ENCODE peak calls at places on chromosomes 6 and 20, in four cellular contexts. E is fibroblast of lung, V is left lung, F is thyroid gland. H is an unnamed sample. For H3K27me3 and H3K36me3, the result is how much of the 10 kb centered on the place peaks cover.

GRCh38 chr20:56001106-56001785 is 4.1 kb downstream of the CBLN4 start:
- DNase-seq in E (no peak), V (no peak), F (no peak), H (no peak)

GRCh38 chr6:166572370-166573261 is 13.9 kb downstream of the RAMACL start:
- DNase-seq in E (peak), V (peak), F (peak), H (peak)

GRCh38 chr6:148943451-148943850 is 196.6 kb downstream of the UST start:
- DNase-seq in E (no peak), V (no peak), F (no peak), H (no peak)

GRCh38 chr20:60137657-60138245 is 179.5 kb downstream of the CDH26 start:
- DNase-seq in E (peak), V (no peak), F (no peak), H (no peak)

GRCh38 chr20:33178726-33179125 is 10.8 kb downstream of the BPIFA2 start:
- DNase-seq in E (no peak), V (peak), F (peak), H (no peak)

GRCh38 chr20:44495802-44496481 is 20.3 kb downstream of the TTPAL start:
- DNase-seq in E (peak), V (no peak), F (no peak), H (no peak)

GRCh38 chr6:81767163-81768000 is 14.9 kb upstream of the TENT5A start:
- DNase-seq in E (peak), V (no peak), F (no peak), H (no peak)

GRCh38 chr6:170269151-170269872 is 21.6 kb downstream of the DLL1 start:
- DNase-seq in E (no peak), V (no peak), F (no peak), H (no peak)

GRCh38 chr6:41530476-41530875 is 15.7 kb upstream of the FOXP4 start:
- DNase-seq in E (no peak), V (no peak), F (no peak), H (no peak)

GRCh38 chr6:151070666-151071065 is 169.1 kb upstream of the AKAP12 start:
- DNase-seq in E (peak), V (no peak), F (no peak), H (no peak)

GRCh38 chr6:137416376-137417109 is 77.7 kb downstream of the OLIG3 start:
- DNase-seq in E (peak), V (no peak), F (no peak), H (no peak)

GRCh38 chr6:28282923-28283322 is 1.6 kb downstream of the PGBD1 start:
- DNase-seq in E (peak), V (no peak), F (no peak), H (no peak)

GRCh38 chr6:84575264-84575663 is 189.1 kb downstream of the TBX18 start:
- DNase-seq in E (no peak), V (no peak), F (no peak), H (no peak)

GRCh38 chr6:85360794-85361642 is 88.9 kb upstream of the NT5E start:
- DNase-seq in E (peak), V (peak), F (peak), H (no peak)

GRCh38 chr6:21885101-21885500 is 291.6 kb downstream of the SOX4 start:
- DNase-seq in E (no peak), V (no peak), F (no peak), H (no peak)

GRCh38 chr6:118317581-118318563 is 230.2 kb upstream of the PLN start:
- DNase-seq in E (peak), V (no peak), F (no peak), H (no peak)

GRCh38 chr20:58693226-58694006 is 816 bp downstream of the NPEPL1 start:
- DNase-seq in E (no peak), V (no peak), F (peak), H (no peak)

GRCh38 chr6:88882536-88882935 is 80.9 kb downstream of the RNGTT start:
- DNase-seq in E (no peak), V (no peak), F (no peak), H (no peak)

GRCh38 chr20:46331612-46332361 is 23.5 kb upstream of the CDH22 start:
- DNase-seq in E (no peak), V (no peak), F (peak), H (no peak)
- H3K27me3 ChIP-seq in E (under half), V (under half), F (under half), H (under half)

GRCh38 chr6:153976921-153977693 is 61.9 kb upstream of the OPRM1 start:
- DNase-seq in E (peak), V (no peak), F (no peak), H (peak)
- TF ChIP-seq CTCF in E (no peak), V (no peak), F (no peak), H (peak)

GRCh38 chr20:38520261-38520660 is 47.6 kb downstream of the RALGAPB start:
- DNase-seq in E (no peak), V (no peak), F (no peak), H (no peak)

GRCh38 chr20:38514185-38514584 is 41.5 kb downstream of the RALGAPB start:
- DNase-seq in E (no peak), V (no peak), F (no peak), H (no peak)

GRCh38 chr20:38514947-38515346 is 42.3 kb downstream of the RALGAPB start:
- DNase-seq in E (no peak), V (no peak), F (no peak), H (no peak)

DNA sequence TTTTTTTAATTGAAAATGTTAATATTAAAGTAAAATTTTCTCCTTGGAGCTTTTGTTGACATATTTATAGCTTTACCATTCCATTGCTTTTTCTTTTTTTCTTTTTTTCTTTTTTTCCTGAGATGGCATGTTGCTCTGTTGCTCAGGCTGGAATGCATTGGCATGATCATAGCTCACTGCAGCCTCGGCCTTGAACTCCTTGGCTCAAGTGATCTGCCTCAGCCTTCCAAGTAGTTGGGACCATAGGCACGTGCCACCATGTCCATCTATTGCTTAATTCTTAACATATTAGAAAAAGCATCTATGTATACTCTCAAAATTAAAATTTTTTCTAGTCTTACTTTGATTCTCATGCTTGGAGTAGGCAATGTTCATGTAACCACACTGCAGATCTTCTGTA is 43.0 kb downstream of the RALGAPB start:
- DNase-seq in E (no peak), V (no peak), F (no peak), H (no peak)
- H3K36me3 ChIP-seq in E (under half), V (under half), F (under half), H (under half)

GRCh38 chr6:126064257-126064993 is 78.1 kb downstream of the TRMT11 start:
- DNase-seq in E (no peak), V (no peak), F (no peak), H (no peak)

GRCh38 chr6:126064994-126065401 is 78.7 kb downstream of the TRMT11 start:
- DNase-seq in E (no peak), V (no peak), F (no peak), H (peak)

GRCh38 chr6:126067080-126067479 is 80.7 kb downstream of the TRMT11 start:
- DNase-seq in E (peak), V (no peak), F (no peak), H (no peak)

GRCh38 chr6:126063512-126064146 is 77.3 kb downstream of the TRMT11 start:
- DNase-seq in E (peak), V (no peak), F (no peak), H (peak)

DNA sequence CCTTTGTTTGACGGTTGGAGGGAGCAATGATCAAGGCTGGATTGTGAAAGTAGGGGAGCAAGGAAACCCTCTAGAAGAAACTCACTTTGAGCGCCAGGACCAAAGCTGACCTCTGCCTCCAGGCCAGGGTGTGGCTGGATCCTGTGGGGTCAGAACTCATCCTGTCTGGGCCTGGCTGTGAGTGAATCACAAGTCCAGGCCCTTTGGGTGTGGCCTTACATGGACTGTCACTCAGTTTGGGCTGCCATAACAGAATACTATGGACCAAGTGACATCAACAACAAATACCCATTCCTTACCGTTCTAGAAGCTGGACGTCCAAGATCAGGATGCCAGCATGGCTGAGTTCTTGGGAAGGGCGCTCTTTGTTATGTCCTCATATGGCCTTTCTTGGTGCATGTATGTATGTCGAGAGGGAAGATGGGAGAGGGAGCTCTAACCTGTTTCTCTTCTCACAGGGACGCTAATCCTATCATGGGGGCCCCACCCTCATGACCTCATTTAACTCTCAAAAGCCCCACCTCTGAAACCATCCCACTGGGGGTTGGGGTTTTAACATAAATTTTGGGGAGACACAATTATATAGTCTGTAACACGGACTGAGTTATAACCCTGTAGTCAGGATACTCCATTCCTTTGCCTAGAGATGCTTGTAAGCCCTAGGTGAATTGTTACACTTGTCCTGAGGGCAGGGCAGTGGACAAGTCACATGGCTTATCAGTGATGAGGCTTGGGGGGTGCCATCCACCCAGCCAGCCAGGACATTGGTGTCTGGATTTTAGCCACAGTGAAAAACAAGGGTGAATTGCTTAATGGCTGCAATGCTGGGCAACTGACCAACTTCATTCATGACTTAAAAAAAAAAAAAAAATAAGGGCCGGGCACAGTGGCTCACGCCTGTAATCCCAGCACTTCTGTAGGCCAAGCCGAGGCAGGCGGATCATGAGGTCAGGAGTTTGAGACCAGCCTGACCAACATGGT is 80.0 kb downstream of the TRMT11 start:
- DNase-seq in E (peak), V (no peak), F (no peak), H (no peak)
- H3K27me3 ChIP-seq in E (under half), V (under half), F (under half), H (under half)

GRCh38 chr6:30685157-30685976 is 1.1 kb downstream of the PPP1R18 start:
- DNase-seq in E (peak), V (no peak), F (no peak), H (peak)
- TF ChIP-seq CTCF in E (peak), V (no peak), F (no peak), H (peak)

GRCh38 chr6:33781105-33781975 is 7.6 kb downstream of the LEMD2 start:
- DNase-seq in E (no peak), V (no peak), F (no peak), H (no peak)
- H3K36me3 ChIP-seq in E (under half), V (under half), F (half or more), H (half or more)